ENCODE peak calls at places on chromosomes 16 and 17, in nine cellular contexts. A, B, E, V, Z, D, W, M and H are unnamed samples.

GRCh38 chr17:4715071-4715749 is 4.8 kb downstream of the ARRB2 start:
- DNase-seq in B (no peak), A (no peak), V (peak; percentile 74), W (no peak), Z (no peak), E (no peak), M (no peak), D (no peak), H (peak; percentile 67)

GRCh38 chr16:26365555-26365954 is 673.8 kb downstream of the HS3ST4 start:
- DNase-seq in D (no peak), E (no peak), V (no peak), A (no peak), M (no peak), W (no peak), B (no peak), Z (no peak), H (no peak)

GRCh38 chr17:17757391-17757791 is 76.1 kb downstream of the RAI1 start:
- DNase-seq in B (no peak), V (peak; percentile 56), D (no peak), W (no peak), M (no peak), A (peak; percentile 91), Z (no peak), E (no peak), H (peak; percentile 74)

GRCh38 chr17:3602499-3602898 is 6.7 kb downstream of the TRPV1 start:
- DNase-seq in V (no peak), B (no peak), W (no peak), E (peak; percentile 37), D (peak; percentile 40), Z (peak; percentile 75), M (no peak), A (peak; percentile 84), H (peak; percentile 40)

GRCh38 chr16:2757344-2757743 is 4.9 kb downstream of the SRRM2 start:
- DNase-seq in V (peak; percentile 16), Z (no peak), D (no peak), E (no peak), W (no peak), M (no peak), A (no peak), B (no peak), H (no peak)

GRCh38 chr16:57647136-57647875 is 18.9 kb downstream of the ADGRG1 start:
- DNase-seq in M (no peak), V (no peak), D (peak; percentile 21), W (no peak), E (no peak), B (no peak), A (no peak), Z (no peak), H (peak; percentile 58)

GRCh38 chr17:33292184-33292980 is 713 bp downstream of the ASIC2 start:
- DNase-seq in Z (peak; percentile 77), B (no peak), E (no peak), W (no peak), A (no peak), M (no peak), D (peak; percentile 45), V (peak; percentile 45), H (no peak)

GRCh38 chr17:33322063-33322462 is 29.0 kb upstream of the ASIC2 start:
- DNase-seq in Z (no peak), W (no peak), B (no peak), A (no peak), V (no peak), E (no peak), M (no peak), D (no peak), H (no peak)

GRCh38 chr16:2468725-2469398 is 2.2 kb upstream of the NTN3 start:
- DNase-seq in B (no peak), D (no peak), Z (no peak), A (peak; percentile 99), E (no peak), M (no peak), W (no peak), V (no peak), H (no peak)

GRCh38 chr16:8572919-8573724 is 17.2 kb downstream of the TMEM114 start:
- DNase-seq in A (peak; percentile 46), Z (peak; percentile 56), D (peak; percentile 61), M (no peak), W (no peak), B (no peak), V (no peak), E (peak; percentile 41), H (peak; percentile 18)

GRCh38 chr17:78532922-78533640 is 44.1 kb downstream of the DNAH17 start:
- DNase-seq in E (no peak), D (peak; percentile 97), W (no peak), B (no peak), Z (peak; percentile 17), M (no peak), A (no peak), V (no peak), H (peak; percentile 38)

GRCh38 chr17:35764123-35764991 is 3.7 kb downstream of the C17orf50 start:
- DNase-seq in D (peak; percentile 86), V (peak; percentile 92), B (peak; percentile 86), E (peak; percentile 95), A (peak; percentile 93), M (no peak), Z (peak; percentile 97), W (peak; percentile 69), H (peak; percentile 90)

GRCh38 chr17:31392002-31392855 is 754 bp downstream of the RAB11FIP4 start:
- DNase-seq in W (no peak), B (no peak), M (no peak), A (no peak), Z (peak; percentile 48), E (no peak), D (no peak), V (no peak), H (no peak)

GRCh38 chr17:63535640-63536039 is 12.5 kb downstream of the KCNH6 start:
- DNase-seq in B (no peak), D (no peak), A (no peak), W (no peak), Z (no peak), E (no peak), V (no peak), M (no peak), H (no peak)

GRCh38 chr16:53334581-53334980 is 99.7 kb upstream of the RBL2 start:
- DNase-seq in E (no peak), V (no peak), A (no peak), B (no peak), Z (no peak), M (no peak), W (no peak), D (no peak), H (no peak)

GRCh38 chr16:11535494-11535893 is 51.2 kb downstream of the LITAF start:
- DNase-seq in M (no peak), W (no peak), Z (no peak), V (no peak), A (no peak), D (peak; percentile 96), B (no peak), E (no peak), H (no peak)

GRCh38 chr16:84194470-84195200 is 3.7 kb downstream of the ADAD2 start:
- DNase-seq in B (no peak), Z (no peak), E (peak; percentile 17), A (no peak), V (peak; percentile 56), W (no peak), M (no peak), D (no peak), H (peak; percentile 77)

DNA sequence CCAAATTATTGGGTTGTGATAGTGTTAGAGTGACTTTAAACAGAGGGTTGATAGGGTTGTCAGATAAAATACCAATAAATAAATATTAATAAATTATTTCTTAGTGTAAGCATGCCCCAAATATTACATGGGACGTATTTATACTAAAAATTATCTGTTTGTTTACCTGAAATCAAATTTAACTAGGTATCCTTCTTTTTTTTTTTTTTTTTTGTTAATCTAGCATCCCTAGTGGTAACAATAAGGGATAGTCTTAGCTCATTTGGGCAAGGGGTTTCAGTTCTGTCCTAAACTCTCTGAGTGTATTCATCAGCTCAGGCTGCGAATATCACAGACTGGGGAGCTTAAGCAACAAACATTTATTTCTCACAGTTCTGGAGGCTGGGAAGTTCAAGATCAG is 1.3 kb downstream of the CLEC19A start:
- DNase-seq in E (no peak), D (no peak), B (no peak), M (no peak), W (no peak), Z (no peak), A (no peak), V (no peak), H (no peak)
- TF ChIP-seq CTCF in E (no peak), D (no peak), B (no peak), M (no peak), W (no peak), Z (peak; percentile 37), A (no peak), V (no peak), H (no peak)

DNA sequence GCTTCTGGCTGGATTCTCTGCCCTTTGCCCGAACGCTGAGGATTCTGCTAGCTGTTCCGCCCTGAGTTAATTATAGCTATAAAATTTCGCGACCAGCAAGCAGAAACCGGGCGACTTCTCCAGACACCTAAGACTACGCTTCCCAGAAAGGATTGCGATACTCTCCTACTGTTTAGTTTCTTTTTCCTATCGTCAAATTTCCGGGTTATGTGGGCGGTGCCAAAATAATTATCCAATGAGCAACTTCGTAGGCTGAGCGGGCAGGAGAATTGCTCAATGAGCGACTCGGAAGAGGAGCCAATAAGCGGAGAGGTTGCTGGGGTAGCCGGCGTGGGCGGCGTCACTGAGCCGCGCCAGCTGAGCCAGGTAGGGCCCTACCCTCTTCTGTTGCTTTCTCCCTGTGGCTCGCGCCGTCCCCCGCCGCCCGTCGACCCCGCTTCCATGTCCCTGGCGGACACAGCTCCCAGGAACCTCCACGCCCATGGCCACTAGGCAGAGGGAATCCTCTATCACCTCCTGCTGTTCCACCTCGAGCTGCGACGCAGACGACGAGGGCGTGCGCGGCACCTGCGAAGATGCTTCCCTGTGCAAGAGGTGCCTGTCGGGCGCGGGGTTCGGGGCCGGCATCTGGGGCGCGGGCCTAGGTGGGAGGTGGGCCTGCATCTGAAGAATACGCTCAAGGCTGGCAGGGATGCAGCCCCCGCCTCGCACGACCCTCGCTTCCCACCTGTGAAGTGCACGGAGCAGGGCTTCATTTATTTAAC is at the start of gene LCMT1:
- DNase-seq in D (peak; percentile 98), W (peak; percentile 71), A (peak; percentile 98), E (peak; percentile 99), M (peak; percentile 91), Z (peak; percentile 97), V (peak; percentile 94), B (peak; percentile 96), H (peak; percentile 97)
- TF ChIP-seq CTCF in D (no peak), W (no peak), A (no peak), E (no peak), M (no peak), Z (peak; percentile 7), V (no peak), B (no peak), H (no peak)

GRCh38 chr16:600781-601180 is 10.9 kb downstream of the RAB40C start:
- DNase-seq in W (no peak), D (peak; percentile 28), Z (no peak), V (no peak), M (no peak), A (peak; percentile 39), E (no peak), B (no peak), H (no peak)
- TF ChIP-seq CTCF in W (no peak), D (peak; percentile 18), Z (peak; percentile 63), V (no peak), M (peak; percentile 23), A (peak; percentile 71), E (no peak), B (no peak), H (no peak)

GRCh38 chr17:77470800-77471733 is 330.3 kb downstream of the SEC14L1 start:
- DNase-seq in W (no peak), Z (peak; percentile 86), V (no peak), B (no peak), D (peak; percentile 47), E (peak; percentile 5), M (no peak), A (no peak), H (peak; percentile 36)
- TF ChIP-seq CTCF in W (no peak), Z (peak; percentile 28), V (no peak), B (no peak), D (no peak), E (no peak), M (peak; percentile 2), A (no peak), H (no peak)